ENCODE peak calls at places on chromosomes 13 and 19, in ten cellular contexts. Q is endothelial cell; O is IMR-90; J is cardiac muscle cell; F is HuH-7; R is thoracic aorta; N is HT-29; T is left cardiac atrium; V is stimulated activated CD8-positive, alpha-beta memory T cell treated with anti-CD3 and anti-CD28 coated beads, Interleukin-15, amount 100 ng/mL, for 1 hour; B is MV-4-11. S is an unnamed sample.
A peak's percentile ranks its signal among the peaks of the same experiment; 100 is the strongest.

GRCh38 chr19:52735734-52736133 is 890 bp upstream of the ZNF611 start:
- DNase-seq in R (no peak), V (no peak), T (peak; percentile 90), B (no peak), J (peak; percentile 60), O (no peak), F (no peak), N (no peak), Q (peak; percentile 73), S (peak; percentile 91)

GRCh38 chr13:24271611-24272451 is 37.5 kb upstream of the C1QTNF9 start:
- DNase-seq in J (no peak), B (peak; percentile 90), T (peak; percentile 70), F (peak; percentile 15), O (peak; percentile 76), N (no peak), R (no peak), Q (no peak), V (peak; percentile 23), S (no peak)

GRCh38 chr13:21616880-21617279 is 12.9 kb upstream of the MICU2 start:
- DNase-seq in J (no peak), F (peak; percentile 68), V (no peak), O (no peak), Q (no peak), B (no peak), T (no peak), R (no peak), N (peak; percentile 51), S (no peak)

GRCh38 chr13:39107484-39108040 is 69.3 kb downstream of the NHLRC3 start:
- DNase-seq in J (no peak), F (no peak), O (no peak), T (no peak), B (no peak), R (no peak), Q (no peak), V (no peak), N (no peak), S (no peak)

GRCh38 chr13:99392806-99393135 is 85.6 kb upstream of the GPR183 start:
- DNase-seq in R (no peak), O (no peak), N (no peak), Q (no peak), T (no peak), J (no peak), F (no peak), V (no peak), B (no peak), S (no peak)

GRCh38 chr13:105665284-105665683 is 870.2 kb downstream of the EFNB2 start:
- DNase-seq in R (no peak), N (no peak), J (no peak), T (no peak), B (no peak), Q (no peak), F (no peak), O (peak; percentile 54), V (no peak), S (no peak)

GRCh38 chr13:60754211-60754610 is 357.2 kb downstream of the TDRD3 start:
- DNase-seq in B (no peak), J (no peak), N (no peak), F (no peak), O (no peak), Q (no peak), R (no peak), T (no peak), V (no peak), S (no peak)

GRCh38 chr13:31331051-31331450 is 131.3 kb downstream of the B3GLCT start:
- DNase-seq in J (no peak), Q (no peak), T (no peak), R (no peak), B (no peak), V (no peak), O (no peak), F (no peak), N (no peak), S (no peak)

GRCh38 chr19:47221080-47221841 is 9.7 kb downstream of the BBC3 start:
- DNase-seq in J (no peak), N (no peak), Q (no peak), V (no peak), F (no peak), T (no peak), O (no peak), R (no peak), B (no peak), S (no peak)

GRCh38 chr13:41054212-41054877 is 7.0 kb upstream of the WBP4 start:
- DNase-seq in R (no peak), N (peak; percentile 94), O (peak; percentile 64), F (no peak), B (peak; percentile 57), J (peak; percentile 57), Q (peak; percentile 16), T (no peak), V (peak; percentile 8), S (no peak)

GRCh38 chr13:76725211-76725610 is 161.0 kb downstream of the KCTD12 start:
- DNase-seq in Q (no peak), J (no peak), O (peak; percentile 49), N (no peak), F (no peak), V (no peak), B (no peak), T (no peak), R (no peak), S (no peak)

GRCh38 chr13:89212186-89212585 is 1541.0 kb downstream of the SLITRK5 start:
- DNase-seq in N (no peak), R (no peak), F (no peak), B (no peak), J (no peak), V (no peak), Q (no peak), O (no peak), T (no peak), S (no peak)

GRCh38 chr19:3211191-3211590 is 13.3 kb upstream of the CELF5 start:
- DNase-seq in F (no peak), T (no peak), Q (no peak), O (no peak), V (no peak), R (no peak), J (no peak), N (no peak), B (no peak), S (no peak)

GRCh38 chr13:24459234-24459633 is 53.3 kb downstream of the PARP4 start:
- DNase-seq in F (no peak), B (peak; percentile 59), N (no peak), Q (no peak), J (no peak), T (no peak), O (peak; percentile 90), R (no peak), V (no peak), S (no peak)